ENCODE peak calls at places on chromosomes 4 and X, in nine cellular contexts. K is H9; H is left ventricle myocardium inferior; U is CD4-positive, alpha-beta memory T cell; Y is left lung; E is upper lobe of right lung; B is GM23248; R is CD8-positive, alpha-beta T cell; Z is psoas muscle. S is an unnamed sample.
A peak's percentile ranks its signal among the peaks of the same experiment; 100 is the strongest.

GRCh38 chr4:101762544-101762943 is 28.0 kb upstream of the BANK1 start:
- DNase-seq in K (no peak), H (no peak), U (no peak), Y (no peak), E (no peak), B (no peak), R (no peak), Z (no peak), S (no peak)

GRCh38 chr4:54095110-54095800 is 4.7 kb upstream of the GSX2 start:
- DNase-seq in K (peak; percentile 39), H (no peak), U (no peak), Y (no peak), E (no peak), B (no peak), R (no peak), Z (no peak), S (no peak)

GRCh38 chrX:39133971-39134370 is 332.7 kb downstream of the MID1IP1 start:
- DNase-seq in K (peak; percentile 66), H (no peak), U (no peak), Y (no peak), E (no peak), B (no peak), R (no peak), Z (no peak), S (no peak)

GRCh38 chr4:13534344-13535063 is 9.8 kb downstream of the NKX3-2 start:
- DNase-seq in K (no peak), H (no peak), U (no peak), Y (no peak), E (no peak), B (no peak), R (no peak), Z (no peak), S (no peak)

GRCh38 chr4:48651869-48652447 is 128.1 kb downstream of the FRYL start:
- DNase-seq in K (no peak), H (no peak), U (no peak), Y (no peak), E (no peak), B (peak; percentile 80), R (no peak), Z (no peak), S (no peak)

GRCh38 chr4:15006416-15007024 is 4.2 kb downstream of the CPEB2 start:
- DNase-seq in K (no peak), H (no peak), U (peak; percentile 45), Y (no peak), E (no peak), B (peak; percentile 42), R (no peak), Z (no peak), S (no peak)

GRCh38 chrX:147468600-147468999 is 443.1 kb upstream of the FMR1 start:
- DNase-seq in K (no peak), H (no peak), U (no peak), Y (no peak), E (no peak), B (no peak), R (no peak), Z (no peak), S (no peak)

GRCh38 chr4:91488946-91489345 is 814.8 kb upstream of the GRID2 start:
- DNase-seq in K (no peak), H (no peak), U (no peak), Y (no peak), E (no peak), B (no peak), R (no peak), Z (no peak), S (no peak)

GRCh38 chrX:100587846-100588245 is 3.1 kb downstream of the TNMD start:
- DNase-seq in K (no peak), H (no peak), U (no peak), Y (no peak), E (no peak), B (no peak), R (no peak), Z (no peak), S (no peak)

GRCh38 chrX:136147320-136147901 is at the start of gene FHL1:
- DNase-seq in K (peak; percentile 37), H (peak; percentile 80), U (peak; percentile 54), Y (peak; percentile 48), E (peak; percentile 82), B (peak; percentile 49), R (peak; percentile 43), Z (peak; percentile 80), S (no peak)

GRCh38 chrX:39873111-39873510 is 224.6 kb downstream of the BCOR start:
- DNase-seq in K (no peak), H (no peak), U (no peak), Y (no peak), E (no peak), B (no peak), R (no peak), Z (no peak), S (no peak)

GRCh38 chrX:149568701-149569296 is 18.5 kb downstream of the MAGEA9B start:
- DNase-seq in K (no peak), H (no peak), U (no peak), Y (no peak), E (no peak), B (no peak), R (no peak), Z (no peak), S (no peak)

GRCh38 chr4:16205298-16206164 is 20.7 kb downstream of the TAPT1 start:
- DNase-seq in K (no peak), H (no peak), U (peak; percentile 21), Y (no peak), E (no peak), B (peak; percentile 58), R (no peak), Z (no peak), S (no peak)

GRCh38 chr4:143381171-143382118 is 44.8 kb downstream of the GAB1 start:
- DNase-seq in K (no peak), H (peak; percentile 89), U (no peak), Y (peak; percentile 73), E (no peak), B (peak; percentile 90), R (no peak), Z (peak; percentile 81), S (no peak)

GRCh38 chr4:175531405-175532091 is 280.5 kb downstream of the GPM6A start:
- DNase-seq in K (no peak), H (no peak), U (no peak), Y (no peak), E (no peak), B (peak; percentile 82), R (no peak), Z (no peak), S (no peak)

GRCh38 chrX:30652527-30653414 is 452 bp upstream of the GK start:
- DNase-seq in K (peak; percentile 96), H (peak; percentile 95), U (peak; percentile 87), Y (peak; percentile 95), E (peak; percentile 97), B (peak; percentile 95), R (peak; percentile 89), Z (peak; percentile 96), S (no peak)
- H3K27ac ChIP-seq in K (peak overlapping the region; percentile 33), H (peak overlapping the region; percentile 84), U (peak overlapping the region; percentile 74), Y (peak overlapping the region; percentile 90), E (peak overlapping the region; percentile 83), B (peak overlapping the region; percentile 78), R (peak overlapping the region; percentile 70), Z (peak overlapping the region; percentile 71), S (no peak overlapping the region)

GRCh38 chr4:7771541-7772507 is 167.8 kb downstream of the AFAP1 start:
- DNase-seq in K (peak; percentile 20), H (no peak), U (no peak), Y (peak; percentile 22), E (peak; percentile 51), B (no peak), R (no peak), Z (no peak), S (no peak)
- H3K4me1 ChIP-seq in K (no peaks in the 10 kb centered on the region), H (peaks cover 14% of the 10 kb centered on the region), U (peaks cover 18% of the 10 kb centered on the region), Y (no peaks in the 10 kb centered on the region), E (no peaks in the 10 kb centered on the region), B (no peaks in the 10 kb centered on the region), R (peaks cover 15% of the 10 kb centered on the region), Z (no peaks in the 10 kb centered on the region), S (no peaks in the 10 kb centered on the region)

GRCh38 chr4:784401-785331 is 41.3 kb downstream of the CPLX1 start:
- DNase-seq in K (no peak), H (no peak), U (no peak), Y (no peak), E (no peak), B (no peak), R (no peak), Z (peak; percentile 53), S (no peak)

GRCh38 chr4:787561-787981 is 38.4 kb downstream of the CPLX1 start:
- DNase-seq in K (no peak), H (no peak), U (no peak), Y (no peak), E (no peak), B (no peak), R (no peak), Z (no peak), S (no peak)

GRCh38 chr4:786074-786741 is 39.7 kb downstream of the CPLX1 start:
- DNase-seq in K (no peak), H (no peak), U (no peak), Y (no peak), E (no peak), B (no peak), R (no peak), Z (no peak), S (no peak)

GRCh38 chr4:786861-787300 is 39.0 kb downstream of the CPLX1 start:
- DNase-seq in K (no peak), H (no peak), U (no peak), Y (no peak), E (peak; percentile 67), B (no peak), R (no peak), Z (no peak), S (no peak)

GRCh38 chr4:785332-786073 is 40.4 kb downstream of the CPLX1 start:
- DNase-seq in K (peak; percentile 77), H (no peak), U (no peak), Y (no peak), E (no peak), B (peak; percentile 31), R (no peak), Z (no peak), S (no peak)
- H3K27me3 ChIP-seq in K (peaks cover 24% of the 10 kb centered on the region), H (peaks cover 54% of the 10 kb centered on the region), U (peaks cover 12% of the 10 kb centered on the region), Y (peaks cover 65% of the 10 kb centered on the region), E (peaks cover 33% of the 10 kb centered on the region), B (peaks cover 22% of the 10 kb centered on the region), R (no peaks in the 10 kb centered on the region), Z (peaks cover 33% of the 10 kb centered on the region), S (peaks cover 11% of the 10 kb centered on the region)

GRCh38 chr4:74444891-74445642 is at the start of gene AREG:
- DNase-seq in K (peak; percentile 85), H (peak; percentile 75), U (peak; percentile 92), Y (peak; percentile 94), E (peak; percentile 95), B (peak; percentile 68), R (peak; percentile 87), Z (peak; percentile 75), S (no peak)
- H3K27ac ChIP-seq in K (no peak within 1 kb of the TSS), H (peak within 1 kb of the TSS; percentile 77), U (peak within 1 kb of the TSS; percentile 84), Y (peak within 1 kb of the TSS; percentile 81), E (peak within 1 kb of the TSS; percentile 90), B (no peak within 1 kb of the TSS), R (peak within 1 kb of the TSS; percentile 87), Z (no peak within 1 kb of the TSS), S (no peak within 1 kb of the TSS)

S was measured in iPS DF 6.9.